ENCODE peak calls at places on chromosomes 6 and 20, in four cellular contexts. Q is GM12878, U is IMR-90, X is K562. R is an unnamed sample.

GRCh38 chr6:71294121-71294523 is 5.5 kb downstream of the OGFRL1 start:
- DNase-seq in X (no peak), Q (no peak), U (peak; percentile 92), R (peak; percentile 24)

GRCh38 chr6:73058736-73059135 is 166.6 kb downstream of the KHDC1L start:
- DNase-seq in X (no peak), Q (no peak), U (no peak), R (no peak)

GRCh38 chr6:148846778-148847761 is 100.2 kb downstream of the UST start:
- DNase-seq in Q (no peak), X (no peak), U (peak; percentile 30), R (no peak)

GRCh38 chr6:160667854-160668481 is 3.9 kb upstream of the LPA start:
- DNase-seq in U (no peak), X (peak; percentile 72), Q (peak; percentile 1), R (no peak)

GRCh38 chr6:129981598-129981997 is 36.8 kb upstream of the L3MBTL3 start:
- DNase-seq in X (no peak), Q (no peak), U (peak; percentile 33), R (peak; percentile 10)

GRCh38 chr20:45933231-45934045 is 1.0 kb upstream of the PCIF1 start:
- DNase-seq in U (peak; percentile 73), Q (peak; percentile 38), X (peak; percentile 66), R (peak; percentile 67)

GRCh38 chr20:31693987-31694661 is 28.5 kb downstream of the BCL2L1 start:
- DNase-seq in Q (no peak), X (peak; percentile 54), U (no peak), R (no peak)

GRCh38 chr6:146890644-146891434 is 292.1 kb downstream of the ADGB start:
- DNase-seq in Q (no peak), X (no peak), U (no peak), R (no peak)

GRCh38 chr6:42045538-42046460 is 4.5 kb upstream of the TAF8 start:
- DNase-seq in Q (peak; percentile 62), U (peak; percentile 73), X (no peak), R (peak; percentile 91)

GRCh38 chr6:11243861-11244260 is 11.4 kb upstream of the NEDD9 start:
- DNase-seq in X (no peak), U (no peak), Q (no peak), R (no peak)

GRCh38 chr20:50304501-50304856 is 113.8 kb downstream of the CEBPB start:
- DNase-seq in Q (no peak), U (peak; percentile 91), X (no peak), R (no peak)

GRCh38 chr20:15241696-15242095 is 904.3 kb upstream of the FLRT3 start:
- DNase-seq in Q (no peak), X (no peak), U (no peak), R (no peak)

GRCh38 chr20:62161347-62161746 is 17.8 kb downstream of the SS18L1 start:
- DNase-seq in X (no peak), U (peak; percentile 65), Q (no peak), R (no peak)

GRCh38 chr6:119025793-119026192 is 52.7 kb downstream of the FAM184A start:
- DNase-seq in U (no peak), Q (no peak), X (no peak), R (no peak)

GRCh38 chr6:82889117-82889516 is 176.5 kb downstream of the UBE3D start:
- DNase-seq in X (no peak), U (no peak), Q (no peak), R (no peak)

GRCh38 chr20:22863881-22864280 is 171.2 kb upstream of the SSTR4 start:
- DNase-seq in X (no peak), U (no peak), Q (no peak), R (no peak)

GRCh38 chr6:14921878-14922277 is 324.0 kb upstream of the JARID2 start:
- DNase-seq in Q (no peak), U (no peak), X (no peak), R (no peak)

GRCh38 chr6:166204852-166205650 is 37.4 kb upstream of the TBXT start:
- DNase-seq in U (no peak), X (no peak), Q (no peak), R (no peak)

GRCh38 chr20:35821807-35822242 is 50.0 kb downstream of the PHF20 start:
- DNase-seq in U (peak; percentile 79), X (no peak), Q (no peak), R (no peak)

GRCh38 chr20:36368400-36368799 is 62.3 kb downstream of the DLGAP4 start:
- DNase-seq in U (no peak), X (peak; percentile 42), Q (no peak), R (no peak)

GRCh38 chr20:48211847-48212246 is 426.6 kb upstream of the SULF2 start:
- DNase-seq in Q (no peak), X (no peak), U (no peak), R (no peak)

GRCh38 chr6:148907573-148907972 is 160.7 kb downstream of the UST start:
- DNase-seq in X (no peak), U (no peak), Q (no peak), R (no peak)

GRCh38 chr6:44472250-44472945 is 84.9 kb downstream of the CDC5L start:
- DNase-seq in U (no peak), X (no peak), Q (no peak), R (no peak)

GRCh38 chr6:147268254-147268653 is 64.0 kb downstream of the STXBP5 start:
- DNase-seq in U (peak; percentile 80), Q (no peak), X (no peak), R (peak; percentile 11)

GRCh38 chr20:63517376-63518309 is 2.9 kb upstream of the PPDPF start:
- DNase-seq in U (no peak), Q (no peak), X (no peak), R (no peak)

GRCh38 chr20:3697588-3698235 is 14.7 kb downstream of the SIGLEC1 start:
- DNase-seq in Q (no peak), U (no peak), X (no peak), R (no peak)

GRCh38 chr6:11606287-11606686 is 68.7 kb downstream of the TMEM170B start:
- DNase-seq in U (no peak), Q (no peak), X (no peak), R (peak; percentile 85)

GRCh38 chr20:4625687-4626086 is 96.0 kb upstream of the PRND start:
- DNase-seq in X (no peak), U (no peak), Q (no peak), R (no peak)

GRCh38 chr20:38757145-38757800 is 9.0 kb downstream of the ACTR5 start:
- DNase-seq in X (no peak), Q (no peak), U (no peak), R (peak; percentile 73)

GRCh38 chr6:129671442-129672344 is 38.3 kb downstream of the ARHGAP18 start:
- DNase-seq in X (peak; percentile 43), Q (peak; percentile 89), U (no peak), R (no peak)

GRCh38 chr20:5309971-5310370 is 6.8 kb downstream of the PROKR2 start:
- DNase-seq in U (peak; percentile 10), X (no peak), Q (no peak), R (peak; percentile 32)

GRCh38 chr20:37293301-37293943 is 4.0 kb downstream of the MANBAL start:
- DNase-seq in Q (no peak), U (no peak), X (no peak), R (no peak)

GRCh38 chr6:17012421-17013225 is 89.2 kb upstream of the STMND1 start:
- DNase-seq in X (no peak), U (peak; percentile 65), Q (no peak), R (peak; percentile 72)

GRCh38 chr6:167292301-167293087 is 1.4 kb downstream of the UNC93A start:
- DNase-seq in Q (no peak), X (no peak), U (no peak), R (no peak)

GRCh38 chr20:60787264-60787663 is 464.8 kb upstream of the CDH4 start:
- DNase-seq in U (no peak), X (no peak), Q (no peak), R (no peak)

GRCh38 chr20:59938221-59938620 is 1.9 kb downstream of the PPP1R3D start:
- DNase-seq in Q (no peak), U (peak; percentile 68), X (no peak), R (no peak)

GRCh38 chr20:54097236-54097529 is 26.8 kb upstream of the BCAS1 start:
- DNase-seq in Q (no peak), X (no peak), U (no peak), R (no peak)

GRCh38 chr6:39887692-39888450 is 46.4 kb downstream of the MOCS1 start:
- DNase-seq in X (no peak), U (peak; percentile 95), Q (no peak), R (peak; percentile 96)

GRCh38 chr6:27809939-27810767 is 102.0 kb downstream of the OR2B2 start:
- DNase-seq in Q (peak; percentile 98), X (peak; percentile 70), U (peak; percentile 98), R (peak; percentile 99)
- TF ChIP-seq FOS in Q (peak; percentile 33), X (peak; percentile 77), U (no peak), R (no peak)

GRCh38 chr20:44324343-44324742 is 12.5 kb upstream of the R3HDML start:
- DNase-seq in X (peak; percentile 2), Q (no peak), U (no peak), R (no peak)

GRCh38 chr20:44314870-44315269 is 3.9 kb upstream of the FITM2 start:
- DNase-seq in X (no peak), Q (no peak), U (no peak), R (no peak)

DNA sequence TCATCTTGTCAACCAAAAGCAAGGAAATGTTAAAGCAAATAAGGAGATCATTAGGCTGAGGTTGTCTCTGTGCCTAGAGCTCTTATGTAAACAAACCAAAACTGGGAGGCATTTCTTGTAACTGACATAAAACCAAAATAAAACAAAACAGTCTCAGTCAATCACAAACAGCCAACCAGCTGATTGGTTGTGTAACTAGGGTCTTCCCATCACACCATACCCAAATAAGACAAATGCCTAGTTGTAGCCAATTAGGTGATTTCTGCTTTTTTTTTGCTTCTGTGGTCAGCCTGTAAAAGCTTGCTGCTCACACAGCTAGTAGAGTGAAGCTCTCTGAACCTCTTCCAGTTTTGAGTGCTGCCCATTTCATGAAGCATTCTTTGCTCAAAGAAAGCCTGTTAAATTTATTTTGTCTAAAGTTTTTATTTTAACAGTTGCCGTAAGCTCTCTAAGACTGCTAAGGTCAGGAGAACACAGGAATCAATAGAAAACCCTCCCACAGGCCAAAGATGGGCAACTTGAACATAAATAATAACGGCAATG is 8.9 kb upstream of the FITM2 start:
- DNase-seq in Q (no peak), X (no peak), U (no peak), R (no peak)
- TF ChIP-seq FOS in Q (no peak), X (no peak), U (no peak), R (no peak)

GRCh38 chr20:34562643-34563042 is 4.1 kb downstream of the MAP1LC3A start:
- DNase-seq in X (peak; percentile 34), Q (no peak), U (peak; percentile 16), R (peak; percentile 39)
- TF ChIP-seq FOS in X (no peak), Q (no peak), U (no peak), R (no peak)

GRCh38 chr6:142803495-142804049 is 141.4 kb downstream of the HIVEP2 start:
- DNase-seq in Q (no peak), U (no peak), X (no peak), R (no peak)

GRCh38 chr6:142803027-142803426 is 141.9 kb downstream of the HIVEP2 start:
- DNase-seq in Q (no peak), X (no peak), U (no peak), R (no peak)

GRCh38 chr6:142800240-142800639 is 144.7 kb downstream of the HIVEP2 start:
- DNase-seq in X (no peak), Q (no peak), U (peak; percentile 37), R (no peak)

GRCh38 chr6:142804490-142804889 is 140.5 kb downstream of the HIVEP2 start:
- DNase-seq in Q (no peak), U (no peak), X (no peak), R (no peak)

DNA sequence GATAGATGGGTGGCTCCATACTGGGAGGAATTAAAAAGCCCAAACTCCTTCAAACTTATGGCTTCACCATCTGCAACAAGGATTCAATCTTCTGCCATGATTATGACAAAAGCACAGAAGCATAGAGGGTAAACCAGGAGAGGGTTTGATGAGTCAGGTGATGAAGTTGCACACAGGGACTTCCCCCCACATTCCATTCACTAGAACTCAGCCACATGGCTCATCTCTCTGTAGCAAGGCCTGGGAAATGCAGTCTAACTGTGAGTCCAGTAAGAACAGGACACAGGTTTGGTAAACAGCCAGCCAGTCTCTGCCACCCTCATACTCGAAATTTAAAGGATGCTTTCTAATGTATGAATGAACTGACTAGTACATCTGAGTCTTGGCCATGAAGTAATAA is 142.9 kb downstream of the HIVEP2 start:
- DNase-seq in U (peak; percentile 99), X (no peak), Q (no peak), R (peak; percentile 67)
- TF ChIP-seq FOS in U (peak; percentile 84), X (no peak), Q (no peak), R (peak; percentile 72)